ENCODE peak calls at places on chromosomes 11 and 22, in five cellular contexts. One of them, this sample, is unnamed.

GRCh38 chr11:69382131-69383128 is 88.5 kb downstream of the MYEOV start:
- DNase-seq in PC-9: peak; percentile 82
- DNase-seq in neural progenitor cell: no peak
- DNase-seq in GM23338: peak; percentile 50
- DNase-seq in GM23248: peak; percentile 28
- DNase-seq in this sample: peak; percentile 35

GRCh38 chr11:21072517-21072916 is 403.1 kb downstream of the NELL1 start:
- DNase-seq in GM23248: no peak
- DNase-seq in PC-9: no peak
- DNase-seq in neural progenitor cell: no peak
- DNase-seq in GM23338: no peak
- DNase-seq in this sample: no peak

GRCh38 chr11:11020219-11020726 is 162.4 kb upstream of the ZBED5 start:
- DNase-seq in PC-9: no peak
- DNase-seq in GM23248: no peak
- DNase-seq in neural progenitor cell: no peak
- DNase-seq in GM23338: no peak
- DNase-seq in this sample: no peak

GRCh38 chr11:61507962-61508824 is at the start of gene LRRC10B:
- DNase-seq in GM23338: peak; percentile 95
- DNase-seq in neural progenitor cell: peak; percentile 96
- DNase-seq in PC-9: peak; percentile 46
- DNase-seq in GM23248: peak; percentile 49
- DNase-seq in this sample: no peak

GRCh38 chr11:121270286-121270685 is 22.3 kb upstream of the SC5D start:
- DNase-seq in neural progenitor cell: no peak
- DNase-seq in PC-9: peak; percentile 0
- DNase-seq in GM23338: no peak
- DNase-seq in GM23248: no peak
- DNase-seq in this sample: no peak

GRCh38 chr11:23573430-23573829 is 713.2 kb upstream of the CCDC179 start:
- DNase-seq in PC-9: no peak
- DNase-seq in neural progenitor cell: no peak
- DNase-seq in GM23248: no peak
- DNase-seq in GM23338: no peak
- DNase-seq in this sample: no peak

GRCh38 chr22:26656896-26657851 is at the start of gene MIAT:
- DNase-seq in neural progenitor cell: peak; percentile 89
- DNase-seq in PC-9: no peak
- DNase-seq in GM23338: peak; percentile 90
- DNase-seq in GM23248: peak; percentile 64
- DNase-seq in this sample: no peak

GRCh38 chr11:122038543-122038942 is 77.5 kb downstream of the BLID start:
- DNase-seq in neural progenitor cell: peak; percentile 12
- DNase-seq in PC-9: no peak
- DNase-seq in GM23248: peak; percentile 89
- DNase-seq in GM23338: peak; percentile 74
- DNase-seq in this sample: peak; percentile 23

GRCh38 chr22:46432164-46433068 is 96.9 kb downstream of the TRMU start:
- DNase-seq in neural progenitor cell: no peak
- DNase-seq in PC-9: no peak
- DNase-seq in GM23248: no peak
- DNase-seq in GM23338: no peak
- DNase-seq in this sample: no peak

GRCh38 chr11:1484061-1484671 is 2.4 kb downstream of the MOB2 start:
- DNase-seq in PC-9: no peak
- DNase-seq in GM23338: no peak
- DNase-seq in neural progenitor cell: no peak
- DNase-seq in GM23248: no peak
- DNase-seq in this sample: no peak

GRCh38 chr11:119091966-119092879 is 7.5 kb downstream of the HMBS start:
- DNase-seq in GM23338: no peak
- DNase-seq in PC-9: no peak
- DNase-seq in neural progenitor cell: no peak
- DNase-seq in GM23248: peak; percentile 8
- DNase-seq in this sample: no peak

GRCh38 chr22:50718352-50718709 is 19.7 kb upstream of the ACR start:
- DNase-seq in GM23248: no peak
- DNase-seq in PC-9: no peak
- DNase-seq in GM23338: no peak
- DNase-seq in neural progenitor cell: no peak
- DNase-seq in this sample: no peak

GRCh38 chr11:44143987-44144909 is 48.8 kb downstream of the EXT2 start:
- DNase-seq in PC-9: peak; percentile 99
- DNase-seq in neural progenitor cell: no peak
- DNase-seq in GM23338: no peak
- DNase-seq in GM23248: no peak
- DNase-seq in this sample: peak; percentile 95

GRCh38 chr11:73353422-73353821 is 22.8 kb upstream of the RELT start:
- DNase-seq in PC-9: no peak
- DNase-seq in GM23338: no peak
- DNase-seq in GM23248: no peak
- DNase-seq in neural progenitor cell: no peak
- DNase-seq in this sample: no peak

GRCh38 chr22:19555651-19556050 is 31.4 kb upstream of the CLDN5 start:
- DNase-seq in GM23338: no peak
- DNase-seq in PC-9: no peak
- DNase-seq in GM23248: no peak
- DNase-seq in neural progenitor cell: no peak
- DNase-seq in this sample: no peak

GRCh38 chr11:124669193-124669592 is 4.3 kb downstream of the SIAE start:
- DNase-seq in neural progenitor cell: peak; percentile 57
- DNase-seq in PC-9: no peak
- DNase-seq in GM23248: peak; percentile 63
- DNase-seq in GM23338: peak; percentile 62
- DNase-seq in this sample: peak; percentile 76

GRCh38 chr11:116578971-116579687 is 193.7 kb downstream of the BUD13 start:
- DNase-seq in GM23248: peak; percentile 46
- DNase-seq in PC-9: no peak
- DNase-seq in neural progenitor cell: peak; percentile 57
- DNase-seq in GM23338: peak; percentile 52
- DNase-seq in this sample: no peak

GRCh38 chr11:32023370-32023964 is 67.4 kb upstream of the RCN1 start:
- DNase-seq in PC-9: peak; percentile 25
- DNase-seq in GM23248: no peak
- DNase-seq in neural progenitor cell: no peak
- DNase-seq in GM23338: no peak
- DNase-seq in this sample: no peak

GRCh38 chr22:19760652-19761002 is at the start of gene TBX1:
- DNase-seq in neural progenitor cell: no peak
- DNase-seq in GM23338: no peak
- DNase-seq in PC-9: no peak
- DNase-seq in GM23248: peak; percentile 56
- DNase-seq in this sample: peak; percentile 7

GRCh38 chr11:67544591-67545242 is 21.5 kb upstream of the CABP2 start:
- DNase-seq in PC-9: no peak
- DNase-seq in GM23338: no peak
- DNase-seq in GM23248: no peak
- DNase-seq in neural progenitor cell: no peak
- DNase-seq in this sample: no peak

GRCh38 chr22:19868773-19869471 is 14.2 kb upstream of the GNB1L start:
- DNase-seq in GM23248: no peak
- DNase-seq in GM23338: no peak
- DNase-seq in neural progenitor cell: no peak
- DNase-seq in PC-9: no peak
- DNase-seq in this sample: no peak

GRCh38 chr11:117972589-117973445 is 13.4 kb upstream of the IL10RA start:
- DNase-seq in PC-9: no peak
- DNase-seq in GM23248: no peak
- DNase-seq in neural progenitor cell: no peak
- DNase-seq in GM23338: no peak
- DNase-seq in this sample: peak; percentile 37

GRCh38 chr11:2827256-2827655 is 58.3 kb downstream of the CDKN1C start:
- DNase-seq in neural progenitor cell: no peak
- DNase-seq in PC-9: no peak
- DNase-seq in GM23338: no peak
- DNase-seq in GM23248: peak; percentile 12
- DNase-seq in this sample: no peak

GRCh38 chr11:4578624-4579023 is 2.9 kb upstream of the OR52I2 start:
- DNase-seq in neural progenitor cell: no peak
- DNase-seq in PC-9: no peak
- DNase-seq in GM23338: no peak
- DNase-seq in GM23248: no peak
- DNase-seq in this sample: no peak

GRCh38 chr11:134988495-134988894 is 576.5 kb upstream of the B3GAT1 start:
- DNase-seq in neural progenitor cell: no peak
- DNase-seq in PC-9: no peak
- DNase-seq in GM23248: no peak
- DNase-seq in GM23338: no peak
- DNase-seq in this sample: no peak

DNA sequence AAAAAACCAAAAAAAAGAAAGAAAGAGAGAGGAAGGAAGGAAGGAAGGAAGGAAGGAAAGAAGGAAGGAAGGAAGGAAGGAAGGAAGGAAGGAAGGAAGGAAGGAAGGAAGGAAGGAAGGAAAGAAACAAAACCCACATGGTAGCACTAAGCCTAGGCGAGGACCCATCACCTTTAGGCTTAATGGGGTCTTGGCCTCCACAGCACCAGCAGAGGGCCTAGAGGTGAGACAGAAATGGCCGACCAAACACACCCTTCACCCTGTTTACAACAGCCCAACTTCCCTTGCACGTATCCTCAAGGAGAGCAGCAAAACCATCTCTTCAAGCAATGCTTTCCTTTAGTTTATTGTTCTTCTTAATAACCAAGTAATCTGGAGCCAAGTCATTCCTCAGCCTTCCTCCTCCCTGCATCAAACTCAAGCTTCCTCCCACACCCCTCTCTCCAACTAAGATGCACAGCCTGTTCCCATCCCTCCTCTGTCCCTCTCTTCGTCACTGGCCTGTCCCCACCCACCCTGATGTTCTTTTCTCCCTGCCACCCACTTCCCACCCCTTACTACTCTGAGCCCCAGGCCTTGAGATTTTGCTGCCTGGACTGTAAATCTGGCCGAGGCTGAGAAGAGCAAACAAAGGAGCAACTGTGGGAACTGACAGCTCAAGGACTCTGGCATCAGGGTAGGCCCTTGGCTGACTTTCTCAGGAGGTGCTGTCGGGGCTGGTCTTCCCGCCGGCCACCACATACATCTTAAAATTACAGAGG is 26.0 kb downstream of the POU2AF1 start:
- DNase-seq in GM23338: no peak
- DNase-seq in neural progenitor cell: no peak
- DNase-seq in PC-9: no peak
- DNase-seq in GM23248: no peak
- DNase-seq in this sample: no peak
- H3F3A ChIP-seq in GM23338: no peaks in the 10 kb centered on the region
- H3F3A ChIP-seq in neural progenitor cell: no peaks in the 10 kb centered on the region
- H3F3A ChIP-seq in PC-9: peaks cover 4% of the 10 kb centered on the region
- H3F3A ChIP-seq in GM23248: no peaks in the 10 kb centered on the region
- H3F3A ChIP-seq in this sample: no peaks in the 10 kb centered on the region

GRCh38 chr22:28799125-28799833 is 1.1 kb downstream of the XBP1 start:
- DNase-seq in GM23248: peak; percentile 97
- DNase-seq in neural progenitor cell: peak; percentile 32
- DNase-seq in GM23338: peak; percentile 36
- DNase-seq in PC-9: peak; percentile 80
- DNase-seq in this sample: peak; percentile 53
- H3F3A ChIP-seq in GM23248: peaks cover 53% of the 10 kb centered on the region
- H3F3A ChIP-seq in neural progenitor cell: peaks cover 49% of the 10 kb centered on the region
- H3F3A ChIP-seq in GM23338: peaks cover 44% of the 10 kb centered on the region
- H3F3A ChIP-seq in PC-9: peaks cover 60% of the 10 kb centered on the region
- H3F3A ChIP-seq in this sample: peaks cover 1% of the 10 kb centered on the region

DNA sequence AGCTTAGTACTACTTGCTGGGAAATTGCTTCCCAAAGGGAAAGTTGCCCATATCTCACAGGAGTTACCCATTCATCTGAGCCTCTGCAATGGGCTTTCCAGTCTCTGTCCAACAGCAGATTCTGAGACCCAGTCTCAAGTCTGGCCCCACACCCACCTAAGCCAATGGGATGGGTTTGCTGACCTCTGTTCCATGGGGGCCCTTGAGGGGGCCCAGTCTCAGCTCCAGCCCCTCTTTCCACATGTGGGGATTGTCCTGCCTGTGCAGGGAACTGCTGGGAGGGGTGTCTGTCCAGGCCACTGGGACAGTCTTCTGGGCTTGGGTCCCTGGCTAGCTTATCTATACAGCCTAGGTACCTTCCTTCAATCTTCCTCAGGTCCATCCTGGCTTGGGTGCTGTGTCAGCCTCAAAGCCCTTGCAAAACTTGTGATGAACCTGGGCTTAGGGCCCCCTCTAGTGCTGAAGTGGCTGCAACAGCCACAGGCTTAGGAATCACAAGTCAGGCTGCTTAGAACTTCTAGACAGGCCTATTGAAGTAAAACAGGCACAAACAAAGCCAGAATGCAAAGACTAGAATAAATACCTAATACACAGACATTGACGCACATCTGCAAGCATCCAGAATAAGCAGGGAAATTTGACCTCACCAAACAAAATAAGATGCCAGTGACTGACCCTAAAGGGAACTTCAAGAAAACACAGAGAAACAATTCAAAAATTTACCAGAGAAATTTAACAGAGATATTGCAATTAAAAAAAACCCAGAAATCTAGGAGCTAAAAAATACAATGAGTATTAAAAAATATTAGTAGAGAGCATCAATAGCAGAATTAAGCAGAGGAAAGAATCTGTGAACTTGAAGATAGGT is 11.7 kb upstream of the PATL1 start:
- DNase-seq in PC-9: peak; percentile 70
- DNase-seq in neural progenitor cell: peak; percentile 86
- DNase-seq in GM23338: peak; percentile 91
- DNase-seq in GM23248: peak; percentile 85
- DNase-seq in this sample: peak; percentile 87
- H3F3A ChIP-seq in PC-9: no peaks in the 10 kb centered on the region
- H3F3A ChIP-seq in neural progenitor cell: peaks cover 8% of the 10 kb centered on the region
- H3F3A ChIP-seq in GM23338: no peaks in the 10 kb centered on the region
- H3F3A ChIP-seq in GM23248: no peaks in the 10 kb centered on the region
- H3F3A ChIP-seq in this sample: no peaks in the 10 kb centered on the region

GRCh38 chr11:93504110-93505095 is 38.8 kb downstream of the SMCO4 start:
- DNase-seq in neural progenitor cell: no peak
- DNase-seq in GM23248: no peak
- DNase-seq in GM23338: no peak
- DNase-seq in PC-9: no peak
- DNase-seq in this sample: peak; percentile 31

GRCh38 chr11:93501856-93502255 is 41.3 kb downstream of the SMCO4 start:
- DNase-seq in GM23248: no peak
- DNase-seq in GM23338: no peak
- DNase-seq in PC-9: no peak
- DNase-seq in neural progenitor cell: no peak
- DNase-seq in this sample: no peak

GRCh38 chr11:93497575-93497974 is 45.6 kb downstream of the SMCO4 start:
- DNase-seq in neural progenitor cell: no peak
- DNase-seq in GM23338: no peak
- DNase-seq in PC-9: no peak
- DNase-seq in GM23248: no peak
- DNase-seq in this sample: no peak

GRCh38 chr11:93498099-93499040 is 44.8 kb downstream of the SMCO4 start:
- DNase-seq in neural progenitor cell: peak; percentile 21
- DNase-seq in GM23248: peak; percentile 10
- DNase-seq in PC-9: no peak
- DNase-seq in GM23338: peak; percentile 44
- DNase-seq in this sample: peak; percentile 67

DNA sequence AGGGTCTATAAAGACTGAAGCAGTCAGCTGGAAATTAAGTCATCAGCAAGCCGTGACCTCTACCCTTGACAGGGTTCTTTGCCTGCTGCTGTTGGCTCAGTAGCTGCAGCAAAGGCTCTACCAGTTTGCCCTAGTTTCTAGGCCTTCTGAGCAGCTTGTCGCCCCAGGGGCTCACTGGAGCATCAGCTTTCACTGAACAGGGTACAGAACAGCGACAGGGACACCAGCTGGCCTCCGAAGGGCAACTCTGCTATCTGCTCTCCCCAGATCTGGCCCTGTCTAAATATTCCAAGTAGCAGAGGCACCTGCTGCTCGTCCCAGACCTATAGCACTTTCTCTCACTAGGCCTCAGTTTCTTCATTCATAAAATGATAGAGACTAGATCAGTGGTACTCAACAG is 42.4 kb downstream of the SMCO4 start:
- DNase-seq in PC-9: no peak
- DNase-seq in GM23248: no peak
- DNase-seq in neural progenitor cell: no peak
- DNase-seq in GM23338: no peak
- DNase-seq in this sample: no peak
- H3F3A ChIP-seq in PC-9: no peaks in the 10 kb centered on the region
- H3F3A ChIP-seq in GM23248: no peaks in the 10 kb centered on the region
- H3F3A ChIP-seq in neural progenitor cell: peaks cover 4% of the 10 kb centered on the region
- H3F3A ChIP-seq in GM23338: no peaks in the 10 kb centered on the region
- H3F3A ChIP-seq in this sample: no peaks in the 10 kb centered on the region

This sample was measured in PC-3.